ENCODE peak calls at places on chromosomes 16 and 17, in five cellular contexts. R is lower leg skin; O is A549; V is naive thymus-derived CD4-positive, alpha-beta T cell; M is adrenal gland. L is an unnamed sample.

GRCh38 chr16:8966781-8967436 is 3.2 kb upstream of the USP7 start:
- DNase-seq in V (no peak), M (no peak), O (peak), R (no peak), L (no peak)

GRCh38 chr16:31476305-31477219 is 4.6 kb downstream of the TGFB1I1 start:
- DNase-seq in V (peak), M (peak), O (no peak), R (peak), L (no peak)

GRCh38 chr17:32350662-32351418 is 883 bp downstream of the ZNF207 start:
- DNase-seq in R (no peak), V (peak), O (peak), M (peak), L (peak)

GRCh38 chr16:47026492-47026891 is 53.0 kb upstream of the DNAJA2 start:
- DNase-seq in V (no peak), M (no peak), O (no peak), R (no peak), L (no peak)

GRCh38 chr17:10699861-10700260 is 2.5 kb downstream of the ADPRM start:
- DNase-seq in O (no peak), V (peak), M (no peak), R (no peak), L (no peak)

GRCh38 chr17:40316571-40317344 is 7.8 kb downstream of the RARA start:
- DNase-seq in M (no peak), V (no peak), R (peak), O (peak), L (peak)

GRCh38 chr17:63358111-63358839 is 87.8 kb downstream of the CYB561 start:
- DNase-seq in R (no peak), M (no peak), V (no peak), O (peak), L (peak)

GRCh38 chr17:83191388-83192160 is 112.2 kb downstream of the METRNL start:
- DNase-seq in M (no peak), O (no peak), V (no peak), R (peak), L (no peak)

GRCh38 chr17:44940321-44940720 is 7.3 kb downstream of the KIF18B start:
- DNase-seq in O (peak), M (no peak), R (no peak), V (no peak), L (no peak)

GRCh38 chr16:89193021-89193575 is 7.2 kb downstream of the SLC22A31 start:
- DNase-seq in V (peak), R (no peak), M (peak), O (peak), L (peak)

GRCh38 chr16:81480856-81481821 is 36.5 kb downstream of the CMIP start:
- DNase-seq in R (no peak), V (no peak), M (peak), O (no peak), L (no peak)

GRCh38 chr17:5822281-5823060 is 238.2 kb upstream of the NLRP1 start:
- DNase-seq in V (no peak), O (no peak), R (no peak), M (no peak), L (no peak)

GRCh38 chr16:3112058-3112880 is at the start of gene ZNF205:
- DNase-seq in O (peak), V (no peak), R (peak), M (peak), L (peak)

GRCh38 chr17:40493697-40494096 is 7.7 kb downstream of the TNS4 start:
- DNase-seq in V (no peak), O (no peak), R (no peak), M (no peak), L (no peak)

GRCh38 chr17:226773-227580 is 45.5 kb upstream of the DOC2B start:
- DNase-seq in V (no peak), M (peak), O (no peak), R (no peak), L (no peak)

GRCh38 chr17:57404073-57404472 is 147.8 kb downstream of the MSI2 start:
- DNase-seq in V (no peak), O (peak), R (no peak), M (no peak), L (no peak)

GRCh38 chr17:15181816-15182215 is 83.3 kb downstream of the PMP22 start:
- DNase-seq in O (no peak), V (no peak), M (no peak), R (no peak), L (no peak)

GRCh38 chr16:4327782-4328579 is 12.1 kb downstream of the GLIS2 start:
- DNase-seq in R (peak), O (no peak), M (peak), V (peak), L (peak)

GRCh38 chr17:44374306-44375195 is 10.9 kb upstream of the FAM171A2 start:
- DNase-seq in R (no peak), M (no peak), O (no peak), V (no peak), L (no peak)

GRCh38 chr17:47077576-47077975 is 98.5 kb upstream of the RPRML start:
- DNase-seq in R (no peak), O (no peak), M (no peak), V (no peak), L (no peak)

GRCh38 chr17:17387017-17387416 is 83.8 kb downstream of the NT5M start:
- DNase-seq in V (no peak), M (no peak), O (no peak), R (no peak), L (no peak)

GRCh38 chr16:2365895-2366294 is 25.4 kb upstream of the ABCA3 start:
- DNase-seq in R (no peak), M (peak), O (no peak), V (no peak), L (peak)

GRCh38 chr17:71762526-71762925 is 358.3 kb upstream of the SOX9 start:
- DNase-seq in O (no peak), V (no peak), M (no peak), R (no peak), L (no peak)

GRCh38 chr17:56603486-56604238 is 10.2 kb downstream of the NOG start:
- DNase-seq in O (no peak), V (no peak), R (no peak), M (no peak), L (no peak)

GRCh38 chr16:54488729-54489128 is 202.1 kb upstream of the IRX3 start:
- DNase-seq in V (no peak), O (no peak), M (no peak), R (no peak), L (no peak)

GRCh38 chr17:69501591-69502468 is 87.3 kb downstream of the MAP2K6 start:
- DNase-seq in R (no peak), O (peak), M (no peak), V (no peak), L (peak)

GRCh38 chr16:64167851-64168770 is 953.8 kb downstream of the CDH11 start:
- DNase-seq in R (no peak), M (no peak), O (no peak), V (no peak), L (no peak)

GRCh38 chr17:4988168-4988567 is 693 bp upstream of the CAMTA2 start:
- DNase-seq in R (no peak), V (no peak), M (no peak), O (no peak), L (no peak)

GRCh38 chr16:81767987-81768592 is 11.0 kb upstream of the PLCG2 start:
- DNase-seq in M (no peak), R (no peak), O (peak), V (no peak), L (no peak)

GRCh38 chr17:42548993-42549755 is 3.5 kb upstream of the HSD17B1 start:
- DNase-seq in M (no peak), O (no peak), R (no peak), V (no peak), L (no peak)

GRCh38 chr17:42553866-42554249 is 1.1 kb downstream of the HSD17B1 start:
- DNase-seq in R (no peak), O (no peak), M (peak), V (no peak), L (no peak)

GRCh38 chr17:42554250-42555121 is 1.8 kb downstream of the HSD17B1 start:
- DNase-seq in M (peak), R (peak), V (peak), O (peak), L (peak)

GRCh38 chr17:42555122-42555622 is 2.4 kb downstream of the HSD17B1 start:
- DNase-seq in V (no peak), R (no peak), O (no peak), M (no peak), L (no peak)

DNA sequence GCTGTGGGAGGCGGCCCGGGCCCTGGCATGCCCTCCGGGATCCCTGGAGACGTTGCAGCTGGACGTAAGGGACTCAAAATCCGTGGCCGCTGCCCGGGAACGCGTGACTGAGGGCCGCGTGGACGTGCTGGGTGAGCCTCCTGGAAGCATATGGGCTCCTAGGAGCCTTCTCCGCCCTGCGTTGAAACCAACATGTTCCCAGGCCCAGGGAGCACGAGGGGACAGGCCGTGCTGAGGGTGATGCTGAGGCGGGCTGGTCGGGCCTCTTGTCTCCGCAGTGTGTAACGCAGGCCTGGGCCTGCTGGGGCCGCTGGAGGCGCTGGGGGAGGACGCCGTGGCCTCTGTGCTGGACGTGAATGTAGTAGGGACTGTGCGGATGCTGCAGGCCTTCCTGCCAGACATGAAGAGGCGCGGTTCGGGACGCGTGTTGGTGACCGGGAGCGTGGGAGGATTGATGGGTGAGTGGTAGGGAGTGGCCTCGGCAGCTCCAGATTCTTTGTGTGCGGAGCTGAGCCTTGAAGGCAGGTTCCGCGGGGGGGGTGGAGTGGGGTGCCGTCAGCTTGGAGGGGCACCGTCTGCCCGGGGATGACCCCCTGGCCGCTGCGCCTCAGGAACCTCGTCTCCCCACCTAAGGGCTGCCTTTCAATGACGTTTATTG is 567 bp downstream of the HSD17B1 start:
- DNase-seq in R (no peak), V (no peak), O (peak), M (peak), L (no peak)
- H3K4me3 ChIP-seq in R (no peak), V (no peak), O (peak), M (no peak), L (no peak)

GRCh38 chr16:48812856-48813255 is 202.9 kb upstream of the N4BP1 start:
- DNase-seq in V (no peak), M (no peak), O (no peak), R (peak), L (no peak)

GRCh38 chr16:48810436-48810802 is 200.4 kb upstream of the N4BP1 start:
- DNase-seq in M (no peak), R (peak), O (no peak), V (no peak), L (no peak)

GRCh38 chr16:48811478-48811877 is 201.5 kb upstream of the N4BP1 start:
- DNase-seq in V (no peak), O (no peak), R (peak), M (no peak), L (no peak)

GRCh38 chr16:48813485-48813884 is 203.5 kb upstream of the N4BP1 start:
- DNase-seq in R (no peak), M (no peak), V (no peak), O (no peak), L (no peak)

GRCh38 chr16:48810803-48811453 is 200.9 kb upstream of the N4BP1 start:
- DNase-seq in O (no peak), M (no peak), R (peak), V (no peak), L (no peak)
- H3K4me3 ChIP-seq in O (no peak), M (no peak), R (no peak), V (no peak), L (no peak)

GRCh38 chr16:11556945-11557720 is 29.6 kb downstream of the LITAF start:
- DNase-seq in M (no peak), O (no peak), R (no peak), V (peak), L (no peak)
- H3K4me3 ChIP-seq in M (no peak), O (no peak), R (no peak), V (no peak), L (no peak)

DNA sequence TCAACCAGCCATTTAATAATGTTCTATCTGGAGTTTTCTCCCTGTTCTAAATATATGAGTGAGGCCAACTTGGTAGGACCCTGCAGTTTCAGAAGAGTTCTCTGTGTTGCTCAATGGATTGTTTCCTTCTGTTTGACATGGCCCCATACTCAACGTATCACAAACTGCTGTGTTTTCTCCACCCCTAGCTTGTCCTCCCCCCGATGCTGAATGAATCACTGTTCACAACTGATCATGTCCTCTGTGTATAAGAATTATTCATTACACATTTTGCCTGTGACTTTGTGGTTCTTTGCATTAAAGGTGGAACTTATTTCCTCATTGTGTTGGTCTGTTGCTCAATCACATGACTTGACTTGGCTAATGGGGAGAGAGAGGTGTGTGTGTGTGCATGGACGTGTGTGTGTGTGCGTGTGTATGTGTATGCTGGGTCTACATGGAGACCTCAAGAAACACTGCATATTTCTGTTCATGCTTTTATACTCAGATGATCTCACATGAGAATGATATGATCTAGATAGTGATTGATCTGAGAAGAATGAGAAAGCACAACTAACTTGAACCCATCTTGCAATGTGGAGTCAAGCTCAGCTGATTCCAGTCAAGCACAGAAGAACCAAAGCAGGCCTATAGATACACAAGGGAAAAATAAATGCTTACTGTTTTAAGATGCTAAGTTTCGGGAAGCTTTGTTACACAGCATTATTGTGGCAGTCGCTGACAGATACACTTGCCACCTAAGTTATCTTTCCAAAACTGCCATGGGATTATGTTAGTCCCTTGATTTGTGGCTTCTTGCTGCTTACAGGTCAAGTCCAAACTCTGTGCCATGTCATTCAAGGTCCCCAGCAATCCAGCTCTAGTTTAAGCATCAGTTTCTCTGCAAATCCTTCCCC is 167.8 kb upstream of the ZFHX3 start:
- DNase-seq in R (no peak), O (no peak), V (no peak), M (no peak), L (no peak)
- H3K4me3 ChIP-seq in R (no peak), O (no peak), V (no peak), M (no peak), L (no peak)

GRCh38 chr16:74999208-74999682 is 421 bp downstream of the ZNRF1 start:
- DNase-seq in O (no peak), R (peak), M (peak), V (no peak), L (no peak)

GRCh38 chr16:74998481-74999207 is at the start of gene ZNRF1:
- DNase-seq in O (peak), R (peak), M (peak), V (peak), L (peak)

GRCh38 chr16:74999683-75000480 is 1.1 kb downstream of the ZNRF1 start:
- DNase-seq in V (peak), M (peak), R (peak), O (no peak), L (peak)

GRCh38 chr16:75002474-75002873 is 3.6 kb downstream of the ZNRF1 start:
- DNase-seq in O (no peak), V (no peak), R (peak), M (no peak), L (no peak)

GRCh38 chr16:75000481-75001081 is 1.8 kb downstream of the ZNRF1 start:
- DNase-seq in M (no peak), R (peak), O (no peak), V (no peak), L (peak)
- H3K4me3 ChIP-seq in M (no peak), R (peak), O (peak), V (no peak), L (peak)

GRCh38 chr17:68290955-68291835 is at the start of the genes ARSG and SLC16A6:
- DNase-seq in O (peak), R (peak), V (peak), M (peak), L (peak)

GRCh38 chr17:68290268-68290954 is 516 bp downstream of the SLC16A6 start:
- DNase-seq in R (peak), O (no peak), V (peak), M (no peak), L (no peak)

GRCh38 chr17:68289473-68289872 is 1.5 kb downstream of the SLC16A6 start:
- DNase-seq in M (no peak), R (peak), O (no peak), V (no peak), L (no peak)

GRCh38 chr17:68288804-68289203 is 2.1 kb downstream of the SLC16A6 start:
- DNase-seq in O (peak), M (no peak), V (peak), R (peak), L (no peak)

DNA sequence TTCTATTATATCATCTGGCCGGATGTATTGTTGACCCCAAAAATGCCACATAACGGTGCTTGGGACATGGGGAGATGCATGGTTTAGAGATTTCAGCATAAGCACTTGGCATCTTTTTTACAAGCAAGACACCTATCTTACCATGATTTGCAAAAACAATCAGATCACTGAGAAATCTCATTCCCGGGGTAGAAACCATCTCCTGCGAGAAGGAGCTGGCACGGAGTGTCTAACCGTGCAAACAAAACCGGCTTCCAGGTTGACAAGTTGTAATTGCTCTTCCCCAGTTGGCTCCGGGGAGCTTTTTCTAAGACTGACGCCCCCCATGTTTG is 1.0 kb downstream of the SLC16A6 start:
- DNase-seq in R (no peak), O (no peak), V (no peak), M (no peak), L (no peak)
- H3K4me3 ChIP-seq in R (no peak), O (no peak), V (peak), M (no peak), L (no peak)

GRCh38 chr16:49838639-49839461 is 17.1 kb downstream of the ZNF423 start:
- DNase-seq in R (no peak), M (no peak), O (no peak), V (no peak), L (no peak)
- H3K4me3 ChIP-seq in R (no peak), M (no peak), O (no peak), V (no peak), L (no peak)

GRCh38 chr17:48995871-48996695 is 1.1 kb upstream of the IGF2BP1 start:
- DNase-seq in V (peak), M (no peak), O (peak), R (peak), L (peak)

GRCh38 chr17:48997827-48998556 is 807 bp downstream of the IGF2BP1 start:
- DNase-seq in O (no peak), M (no peak), R (no peak), V (no peak), L (peak)

GRCh38 chr17:48995332-48995870 is 1.8 kb upstream of the IGF2BP1 start:
- DNase-seq in M (no peak), O (peak), V (no peak), R (peak), L (peak)

GRCh38 chr17:48997103-48997826 is at the start of gene IGF2BP1:
- DNase-seq in O (peak), R (peak), V (peak), M (no peak), L (peak)

GRCh38 chr17:48996696-48997102 is 486 bp upstream of the IGF2BP1 start:
- DNase-seq in O (no peak), M (no peak), V (no peak), R (peak), L (no peak)
- H3K4me3 ChIP-seq in O (peak), M (no peak), V (no peak), R (no peak), L (peak)

GRCh38 chr16:60331168-60331567 is 1597.1 kb upstream of the GOT2 start:
- DNase-seq in M (no peak), V (no peak), O (no peak), R (no peak), L (no peak)

GRCh38 chr16:60329110-60329509 is 1595.0 kb upstream of the GOT2 start:
- DNase-seq in M (no peak), R (no peak), V (no peak), O (no peak), L (no peak)
- H3K4me3 ChIP-seq in M (no peak), R (no peak), V (no peak), O (no peak), L (no peak)

GRCh38 chr17:73613947-73614655 is 30.1 kb downstream of the SDK2 start:
- DNase-seq in O (no peak), R (no peak), M (no peak), V (no peak), L (no peak)
- H3K4me3 ChIP-seq in O (no peak), R (no peak), M (no peak), V (no peak), L (no peak)

L was measured in endothelial cell of umbilical vein.